ENCODE peak calls at places on chromosome 6, in six cellular contexts. K, N, F, C, Q and A are unnamed samples.

GRCh38 chr6:87589693-87590416 is at the start of the genes ORC3 and RARS2:
- DNase-seq in K (peak), N (peak), F (peak), C (peak), Q (peak), A (peak)

GRCh38 chr6:108589244-108589730 is 28.6 kb downstream of the FOXO3 start:
- DNase-seq in K (peak), N (peak), F (peak), C (peak), Q (peak), A (peak)

GRCh38 chr6:10411915-10412164 is 3.0 kb downstream of the TFAP2A start:
- DNase-seq in K (no peak), N (no peak), F (no peak), C (no peak), Q (no peak), A (no peak)

GRCh38 chr6:94289131-94289530 is 869.8 kb upstream of the EPHA7 start:
- DNase-seq in K (no peak), N (no peak), F (no peak), C (no peak), Q (peak), A (no peak)

GRCh38 chr6:124888581-124889371 is 73.5 kb upstream of the RNF217 start:
- DNase-seq in K (no peak), N (no peak), F (no peak), C (no peak), Q (no peak), A (no peak)

GRCh38 chr6:108541843-108542795 is 18.6 kb upstream of the FOXO3 start:
- DNase-seq in K (peak), N (peak), F (peak), C (peak), Q (peak), A (no peak)

GRCh38 chr6:53320964-53321363 is 27.8 kb downstream of the ELOVL5 start:
- DNase-seq in K (no peak), N (no peak), F (no peak), C (no peak), Q (no peak), A (no peak)

GRCh38 chr6:56914791-56915658 is 39.9 kb upstream of the BEND6 start:
- DNase-seq in K (peak), N (no peak), F (no peak), C (peak), Q (no peak), A (no peak)

GRCh38 chr6:12714022-12714421 is 2.5 kb upstream of the PHACTR1 start:
- DNase-seq in K (no peak), N (no peak), F (no peak), C (no peak), Q (no peak), A (no peak)

GRCh38 chr6:4941782-4942672 is 61.8 kb downstream of the RPP40 start:
- DNase-seq in K (no peak), N (peak), F (peak), C (peak), Q (peak), A (no peak)

GRCh38 chr6:38034269-38034914 is 214.9 kb downstream of the ZFAND3 start:
- DNase-seq in K (no peak), N (peak), F (peak), C (no peak), Q (peak), A (no peak)

GRCh38 chr6:170152111-170152926 is 138.6 kb downstream of the DLL1 start:
- DNase-seq in K (peak), N (no peak), F (no peak), C (no peak), Q (peak), A (no peak)

GRCh38 chr6:145073811-145074210 is 661.5 kb downstream of the EPM2A start:
- DNase-seq in K (no peak), N (no peak), F (no peak), C (no peak), Q (no peak), A (no peak)

GRCh38 chr6:134238960-134239795 is 78.7 kb downstream of the SGK1 start:
- DNase-seq in K (no peak), N (peak), F (no peak), C (no peak), Q (peak), A (no peak)

GRCh38 chr6:42279144-42279781 is 61.6 kb upstream of the MRPS10 start:
- DNase-seq in K (no peak), N (peak), F (peak), C (peak), Q (no peak), A (no peak)

GRCh38 chr6:143507358-143508145 is 4.0 kb downstream of the FUCA2 start:
- DNase-seq in K (no peak), N (no peak), F (no peak), C (no peak), Q (no peak), A (no peak)

GRCh38 chr6:166637001-166637400 is 9.9 kb upstream of the RPS6KA2 start:
- DNase-seq in K (no peak), N (no peak), F (no peak), C (peak), Q (no peak), A (no peak)

GRCh38 chr6:161414180-161414579 is 140.3 kb upstream of the AGPAT4 start:
- DNase-seq in K (peak), N (no peak), F (no peak), C (peak), Q (no peak), A (no peak)

GRCh38 chr6:110041830-110042229 is 63.7 kb downstream of the GPR6 start:
- DNase-seq in K (no peak), N (no peak), F (no peak), C (no peak), Q (no peak), A (no peak)

GRCh38 chr6:150840185-150840584 is 25.3 kb upstream of the MTHFD1L start:
- DNase-seq in K (no peak), N (no peak), F (no peak), C (no peak), Q (no peak), A (no peak)

GRCh38 chr6:12290490-12290820 is 294 bp downstream of the EDN1 start:
- DNase-seq in K (no peak), N (no peak), F (no peak), C (no peak), Q (no peak), A (no peak)

GRCh38 chr6:147578159-147578558 is 69.7 kb downstream of the SAMD5 start:
- DNase-seq in K (no peak), N (no peak), F (peak), C (no peak), Q (no peak), A (no peak)

GRCh38 chr6:159084493-159085091 is 39.8 kb upstream of the TAGAP start:
- DNase-seq in K (no peak), N (peak), F (no peak), C (no peak), Q (no peak), A (no peak)

GRCh38 chr6:130827247-130828149 is at the start of gene SMLR1:
- DNase-seq in K (no peak), N (no peak), F (no peak), C (no peak), Q (no peak), A (no peak)

GRCh38 chr6:144311361-144311760 is 26.2 kb downstream of the UTRN start:
- DNase-seq in K (no peak), N (no peak), F (no peak), C (no peak), Q (no peak), A (no peak)

GRCh38 chr6:20791074-20791473 is 256.8 kb downstream of the CDKAL1 start:
- DNase-seq in K (no peak), N (no peak), F (no peak), C (no peak), Q (no peak), A (no peak)

GRCh38 chr6:162173448-162173847 is 554.1 kb downstream of the PRKN start:
- DNase-seq in K (no peak), N (no peak), F (no peak), C (no peak), Q (no peak), A (no peak)

GRCh38 chr6:137901454-137901853 is 34.4 kb downstream of the TNFAIP3 start:
- DNase-seq in K (no peak), N (no peak), F (no peak), C (no peak), Q (no peak), A (no peak)

GRCh38 chr6:26032387-26033131 is 54.7 kb upstream of the HFE start:
- DNase-seq in K (no peak), N (peak), F (peak), C (no peak), Q (peak), A (no peak)

GRCh38 chr6:108544586-108544985 is 16.1 kb upstream of the FOXO3 start:
- DNase-seq in K (no peak), N (peak), F (no peak), C (no peak), Q (no peak), A (no peak)

GRCh38 chr6:22764521-22764920 is 195.2 kb downstream of the HDGFL1 start:
- DNase-seq in K (no peak), N (peak), F (peak), C (no peak), Q (no peak), A (no peak)

GRCh38 chr6:44339763-44340625 is 2.5 kb upstream of the SPATS1 start:
- DNase-seq in K (no peak), N (no peak), F (peak), C (no peak), Q (no peak), A (no peak)

GRCh38 chr6:129369737-129370136 is 340.2 kb downstream of the ARHGAP18 start:
- DNase-seq in K (no peak), N (no peak), F (no peak), C (no peak), Q (no peak), A (no peak)

GRCh38 chr6:122755901-122756300 is 23.6 kb upstream of the FABP7 start:
- DNase-seq in K (no peak), N (no peak), F (no peak), C (no peak), Q (no peak), A (no peak)

GRCh38 chr6:148769304-148769968 is 22.6 kb downstream of the UST start:
- DNase-seq in K (no peak), N (no peak), F (no peak), C (no peak), Q (peak), A (no peak)

GRCh38 chr6:105318660-105319059 is 84.2 kb downstream of the PREP start:
- DNase-seq in K (no peak), N (peak), F (peak), C (no peak), Q (no peak), A (no peak)

GRCh38 chr6:113564401-113565161 is 292.6 kb upstream of the MARCKS start:
- DNase-seq in K (peak), N (peak), F (no peak), C (peak), Q (peak), A (peak)
- H3K4me3 ChIP-seq in K (peak), N (no peak), F (no peak), C (peak), Q (peak), A (peak)

DNA sequence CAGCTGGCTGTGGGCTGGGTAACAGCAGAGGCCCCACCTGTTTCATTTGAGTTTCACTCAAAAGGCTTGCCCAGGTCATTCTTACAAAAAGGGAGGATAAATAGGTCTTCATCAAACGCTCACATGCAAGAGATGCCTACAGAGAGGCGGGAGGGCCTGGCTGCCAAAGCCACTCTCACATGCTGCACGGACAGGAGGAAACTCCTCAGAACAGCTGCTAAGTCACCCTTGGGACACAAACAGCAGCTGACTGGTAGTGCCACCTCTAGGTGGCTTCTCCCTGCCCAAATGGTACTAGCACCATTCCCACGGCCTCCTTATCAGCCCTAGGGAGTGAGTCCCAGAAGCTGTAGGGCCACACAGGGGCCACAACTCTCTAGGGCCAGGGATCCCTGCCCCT is 23.8 kb downstream of the SLC22A23 start:
- DNase-seq in K (no peak), N (no peak), F (no peak), C (peak), Q (no peak), A (no peak)
- TF ChIP-seq CTCF in K (no peak), N (no peak), F (peak), C (no peak), Q (no peak), A (no peak)

GRCh38 chr6:36377594-36377993 is 9.9 kb downstream of the ETV7 start:
- DNase-seq in K (no peak), N (no peak), F (no peak), C (no peak), Q (no peak), A (no peak)
- H3K4me3 ChIP-seq in K (no peak), N (no peak), F (no peak), C (no peak), Q (no peak), A (peak)

DNA sequence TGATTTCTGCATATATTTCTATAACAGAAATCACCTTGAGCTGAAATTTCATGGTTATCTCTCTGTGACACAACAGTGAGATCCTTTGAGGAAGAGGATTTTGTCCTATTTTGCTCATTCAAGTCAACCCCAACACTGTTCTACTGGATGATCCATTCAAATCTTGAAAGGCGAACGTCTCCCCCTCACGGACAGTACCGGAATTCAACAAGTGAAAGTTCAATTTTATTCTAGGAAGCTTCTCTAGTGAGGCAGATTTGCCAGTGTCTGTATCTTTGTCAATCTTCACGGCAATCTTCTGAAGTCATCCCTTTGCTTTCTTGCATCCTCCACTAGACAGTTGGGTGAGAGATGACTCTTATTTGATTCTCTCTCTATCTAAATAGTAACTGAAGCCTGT is 91.7 kb upstream of the PDE7B start:
- DNase-seq in K (no peak), N (peak), F (peak), C (no peak), Q (peak), A (no peak)
- TF ChIP-seq CTCF in K (no peak), N (peak), F (peak), C (no peak), Q (peak), A (no peak)

GRCh38 chr6:48990746-48991145 is 472.3 kb downstream of the MMUT start:
- DNase-seq in K (no peak), N (no peak), F (no peak), C (no peak), Q (no peak), A (no peak)
- H3K4me3 ChIP-seq in K (no peak), N (no peak), F (no peak), C (no peak), Q (no peak), A (no peak)

DNA sequence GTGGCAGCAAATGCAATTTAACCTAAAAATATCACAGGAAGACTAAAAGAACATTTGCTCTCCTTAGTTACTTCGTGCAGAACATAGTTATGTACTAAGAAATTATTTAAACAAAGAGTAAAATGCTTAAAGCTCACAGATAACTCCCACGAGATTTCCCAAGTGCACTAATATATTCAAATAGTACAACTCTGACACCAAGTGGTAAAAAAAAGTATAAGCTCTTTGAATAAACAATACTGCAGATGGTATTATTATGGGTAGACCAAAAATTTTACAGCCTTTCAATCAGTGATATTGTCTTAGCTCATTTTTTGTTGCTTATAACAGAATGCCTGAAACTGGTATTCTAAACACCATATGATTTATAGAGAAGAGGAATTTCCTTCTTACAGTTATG is 52.8 kb upstream of the FILIP1 start:
- DNase-seq in K (no peak), N (peak), F (peak), C (no peak), Q (peak), A (no peak)
- TF ChIP-seq CTCF in K (peak), N (peak), F (peak), C (peak), Q (peak), A (no peak)

DNA sequence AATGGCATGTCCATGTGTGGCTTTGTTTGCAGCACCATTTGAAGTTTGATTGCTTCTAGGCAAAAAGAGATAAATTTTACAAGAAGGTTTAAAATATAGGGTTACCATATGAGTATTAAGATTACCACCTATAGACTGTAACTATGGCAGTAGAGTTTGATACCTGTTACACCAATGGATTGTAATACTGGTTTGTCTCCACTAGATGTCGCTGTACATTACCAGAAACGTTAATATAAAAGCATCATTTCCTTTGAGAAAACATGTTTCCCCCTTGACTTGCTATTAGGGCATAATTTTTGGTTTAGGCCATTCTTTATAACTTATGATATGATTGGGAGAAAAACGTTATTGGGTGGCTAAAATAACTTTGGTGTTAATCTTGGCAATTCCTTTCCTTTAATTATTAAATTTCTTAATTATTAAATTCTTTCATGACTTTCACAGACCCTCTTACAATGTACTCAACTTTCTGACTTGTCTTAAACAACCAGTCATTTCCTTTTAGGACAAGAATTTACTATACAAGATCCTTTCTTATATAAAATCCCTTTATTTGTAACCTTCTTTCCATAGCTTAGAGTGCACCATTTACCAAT is 42.8 kb downstream of the HLA-DPB1 start:
- DNase-seq in K (no peak), N (peak), F (peak), C (no peak), Q (peak), A (no peak)
- H3K4me3 ChIP-seq in K (no peak), N (no peak), F (no peak), C (no peak), Q (no peak), A (no peak)